ENCODE peak calls at places on chromosomes 6 and 20, in four cellular contexts. E, M, R and N are unnamed samples.

GRCh38 chr20:47304287-47304686 is 52.2 kb downstream of the ZMYND8 start:
- DNase-seq in E (no peak), M (no peak), R (no peak), N (no peak)

GRCh38 chr6:137210903-137211302 is 8.3 kb downstream of the IFNGR1 start:
- DNase-seq in E (no peak), M (no peak), R (no peak), N (no peak)

GRCh38 chr6:158796353-158796752 is 22.8 kb downstream of the EZR start:
- DNase-seq in E (no peak), M (no peak), R (no peak), N (no peak)

GRCh38 chr6:28353981-28354676 is 4.4 kb downstream of the ZKSCAN3 start:
- DNase-seq in E (no peak), M (no peak), R (no peak), N (peak)

GRCh38 chr20:60102665-60103210 is 144.5 kb downstream of the CDH26 start:
- DNase-seq in E (no peak), M (no peak), R (no peak), N (no peak)

GRCh38 chr20:14332796-14333345 is 4.5 kb downstream of the FLRT3 start:
- DNase-seq in E (no peak), M (no peak), R (no peak), N (no peak)

GRCh38 chr6:158031445-158032353 is 50.0 kb downstream of the SYNJ2 start:
- DNase-seq in E (no peak), M (no peak), R (no peak), N (peak)

GRCh38 chr6:147933201-147933600 is 409.4 kb upstream of the SASH1 start:
- DNase-seq in E (no peak), M (no peak), R (no peak), N (no peak)

GRCh38 chr6:106101466-106101865 is 15.3 kb downstream of the PRDM1 start:
- DNase-seq in E (no peak), M (no peak), R (no peak), N (no peak)

GRCh38 chr6:43966374-43966658 is 160.9 kb downstream of the MRPL14 start:
- DNase-seq in E (no peak), M (no peak), R (no peak), N (no peak)

GRCh38 chr6:102853249-102853955 is 1459.9 kb downstream of the GRIK2 start:
- DNase-seq in E (no peak), M (no peak), R (no peak), N (no peak)

GRCh38 chr6:132443206-132443605 is 41.9 kb upstream of the MOXD1 start:
- DNase-seq in E (no peak), M (no peak), R (no peak), N (no peak)

GRCh38 chr20:42406826-42407225 is 782.9 kb downstream of the PTPRT start:
- DNase-seq in E (no peak), M (no peak), R (no peak), N (no peak)

GRCh38 chr6:156396068-156396771 is 381.0 kb upstream of the ARID1B start:
- DNase-seq in E (no peak), M (no peak), R (peak), N (no peak)

GRCh38 chr6:31403283-31403989 is at the start of gene MICA:
- DNase-seq in E (peak), M (peak), R (no peak), N (peak)

GRCh38 chr20:55582498-55582897 is 422.8 kb downstream of the CBLN4 start:
- DNase-seq in E (no peak), M (no peak), R (no peak), N (no peak)

GRCh38 chr20:57280221-57280620 is 13.8 kb upstream of the BMP7 start:
- DNase-seq in E (no peak), M (no peak), R (no peak), N (no peak)

GRCh38 chr6:141956046-141956761 is 176.5 kb upstream of the GJE1 start:
- DNase-seq in E (no peak), M (no peak), R (no peak), N (no peak)

GRCh38 chr20:48731581-48731980 is 96.2 kb downstream of the PREX1 start:
- DNase-seq in E (no peak), M (no peak), R (no peak), N (no peak)

GRCh38 chr6:145457556-145457955 is 277.8 kb downstream of the EPM2A start:
- DNase-seq in E (no peak), M (no peak), R (no peak), N (no peak)

GRCh38 chr20:48823960-48824497 is 3.8 kb downstream of the PREX1 start:
- DNase-seq in E (no peak), M (no peak), R (peak), N (no peak)

GRCh38 chr20:709421-709820 is 33.8 kb upstream of the SCRT2 start:
- DNase-seq in E (no peak), M (no peak), R (no peak), N (peak)

GRCh38 chr6:6890400-6890858 is 217.3 kb upstream of the RREB1 start:
- DNase-seq in E (peak), M (no peak), R (no peak), N (peak)

GRCh38 chr6:44439270-44440045 is 52.0 kb downstream of the CDC5L start:
- DNase-seq in E (no peak), M (no peak), R (no peak), N (no peak)

GRCh38 chr20:62907377-62908317 is 18.7 kb downstream of the DIDO1 start:
- DNase-seq in E (peak), M (peak), R (no peak), N (peak)

GRCh38 chr6:36285187-36285612 is 15.3 kb downstream of the PNPLA1 start:
- DNase-seq in E (no peak), M (no peak), R (no peak), N (no peak)

GRCh38 chr6:145626857-145627256 is 108.5 kb downstream of the EPM2A start:
- DNase-seq in E (no peak), M (no peak), R (no peak), N (no peak)

GRCh38 chr6:54085047-54085446 is 26.2 kb upstream of the MLIP start:
- DNase-seq in E (no peak), M (no peak), R (no peak), N (no peak)

GRCh38 chr20:717271-717670 is 41.7 kb upstream of the SCRT2 start:
- DNase-seq in E (no peak), M (no peak), R (no peak), N (no peak)

GRCh38 chr20:62481441-62482135 is 5.8 kb upstream of the GATA5 start:
- DNase-seq in E (no peak), M (no peak), R (no peak), N (no peak)

GRCh38 chr20:44861547-44862006 is 23.9 kb upstream of the YWHAB start:
- DNase-seq in E (no peak), M (no peak), R (no peak), N (no peak)

GRCh38 chr6:144383336-144383735 is 98.2 kb downstream of the UTRN start:
- DNase-seq in E (no peak), M (no peak), R (no peak), N (no peak)

DNA sequence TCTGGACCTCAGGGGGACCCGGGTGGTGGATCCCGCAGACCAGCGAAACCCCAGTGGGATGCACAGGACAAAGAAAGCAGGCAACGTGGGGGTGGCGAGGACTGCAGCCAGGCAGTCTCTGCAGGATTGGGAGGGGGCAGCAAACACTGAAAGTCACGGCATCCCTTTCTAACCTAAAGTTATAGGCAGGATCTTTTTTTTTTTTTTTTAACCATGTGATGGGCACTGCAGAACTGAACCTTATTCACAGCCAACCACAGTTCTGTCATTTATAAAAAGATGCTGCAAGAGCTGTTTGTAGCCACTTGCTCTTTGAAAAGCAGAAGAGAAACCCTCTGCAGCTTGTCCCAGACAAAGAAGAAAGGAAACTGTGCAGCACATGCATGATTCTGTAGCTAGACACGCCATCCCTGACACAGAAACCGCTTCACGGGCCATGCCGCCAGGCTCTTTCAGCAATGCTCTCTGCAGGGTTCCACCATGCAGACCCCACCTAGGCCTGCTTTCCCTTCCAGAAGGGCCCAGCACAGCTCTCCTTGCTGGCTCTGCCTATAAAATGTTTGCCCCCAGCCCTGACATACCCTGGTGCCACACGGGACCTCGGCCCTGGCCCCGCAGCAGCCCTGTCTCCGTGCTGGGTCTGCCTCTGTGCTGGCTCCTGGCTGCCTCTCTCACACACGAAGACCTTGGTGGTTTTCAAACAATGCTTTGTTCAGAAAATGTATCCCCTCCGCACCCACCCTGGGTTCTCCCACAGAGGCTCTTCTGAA is 70.8 kb downstream of the PYGB start:
- DNase-seq in E (no peak), M (no peak), R (peak), N (no peak)
- TF ChIP-seq FOXK2 in E (no peak), M (no peak), R (no peak), N (no peak)

GRCh38 chr20:19274001-19274400 is 61.6 kb downstream of the SLC24A3 start:
- DNase-seq in E (no peak), M (no peak), R (no peak), N (no peak)

GRCh38 chr20:19271879-19272651 is 59.6 kb downstream of the SLC24A3 start:
- DNase-seq in E (no peak), M (no peak), R (no peak), N (no peak)

GRCh38 chr20:19265646-19266374 is 53.4 kb downstream of the SLC24A3 start:
- DNase-seq in E (no peak), M (peak), R (no peak), N (peak)

GRCh38 chr20:19272976-19273654 is 60.7 kb downstream of the SLC24A3 start:
- DNase-seq in E (no peak), M (no peak), R (no peak), N (no peak)

DNA sequence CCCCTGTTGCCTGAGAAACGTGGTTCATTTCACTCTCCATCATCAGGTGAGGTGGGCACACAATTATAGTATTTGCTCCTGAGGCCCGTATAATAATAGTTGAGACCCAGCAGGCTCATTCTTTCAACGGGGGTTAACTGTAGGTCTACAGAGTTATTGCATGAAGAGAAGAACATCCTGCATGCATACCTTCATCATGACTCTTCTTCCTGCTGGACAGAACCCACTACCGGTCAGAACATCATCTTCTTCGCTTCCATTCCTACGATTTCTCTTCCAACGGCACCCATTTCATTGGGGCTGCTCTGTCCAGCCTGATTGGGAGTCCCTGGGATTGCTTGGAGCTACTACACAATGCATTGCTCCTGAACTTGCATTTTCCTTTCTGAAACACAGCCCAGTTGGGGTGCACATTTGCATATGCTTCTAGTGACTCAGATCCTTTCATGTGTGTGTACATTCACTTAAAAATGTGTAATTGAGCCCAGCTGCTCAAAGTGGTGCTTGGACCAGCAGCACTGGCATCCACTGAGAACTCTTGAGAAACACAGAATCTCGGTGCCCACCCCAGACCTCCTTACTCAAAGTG is 57.4 kb downstream of the SLC24A3 start:
- DNase-seq in E (no peak), M (no peak), R (no peak), N (no peak)
- TF ChIP-seq FOXK2 in E (no peak), M (no peak), R (no peak), N (no peak)

DNA sequence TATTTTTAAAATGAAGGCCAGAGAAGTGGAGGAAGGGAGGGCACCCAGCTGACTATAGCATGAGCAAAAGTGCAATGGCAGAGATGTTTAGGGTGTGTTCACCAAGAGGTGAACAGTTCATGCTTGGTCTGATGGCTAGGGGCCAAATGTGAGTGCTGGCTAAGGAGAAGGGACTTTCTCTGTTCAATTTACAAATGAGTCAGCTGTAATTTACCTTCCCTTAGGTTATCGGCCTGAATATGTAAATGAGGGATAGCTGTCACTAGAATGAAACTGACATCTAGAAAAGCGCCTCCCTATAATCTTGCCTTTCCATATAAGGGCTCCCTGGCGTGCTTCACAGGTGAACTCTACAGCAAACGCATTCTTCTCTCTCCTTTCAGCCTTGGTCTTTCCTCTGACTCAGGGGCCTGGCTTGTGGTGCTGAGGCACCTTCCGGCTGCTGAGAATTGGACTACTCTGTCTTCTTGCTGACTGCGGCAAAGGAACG is 114.7 kb upstream of the BACH2 start:
- DNase-seq in E (no peak), M (no peak), R (peak), N (no peak)
- TF ChIP-seq FOXK2 in E (no peak), M (no peak), R (no peak), N (no peak)

DNA sequence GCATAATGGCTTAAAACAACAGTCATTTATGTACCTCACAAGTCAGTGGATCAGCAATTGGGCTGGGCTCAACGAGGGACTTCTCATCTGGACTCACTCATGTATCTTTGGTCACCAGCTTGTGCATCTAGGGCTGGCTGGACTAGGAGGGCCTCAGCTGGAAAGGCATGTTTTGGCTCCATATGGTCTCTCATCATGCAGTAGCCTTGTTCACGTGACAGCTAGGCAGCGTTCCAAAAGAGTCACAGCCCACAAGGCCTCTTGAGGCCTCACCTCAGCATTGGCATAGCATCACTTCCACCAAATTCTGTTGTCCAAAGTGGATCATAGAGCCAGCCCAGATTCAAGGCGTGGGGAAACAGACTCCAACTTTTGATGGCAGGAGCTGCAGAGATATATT is 110.1 kb downstream of the MAFB start:
- DNase-seq in E (no peak), M (no peak), R (no peak), N (no peak)
- TF ChIP-seq FOXK2 in E (no peak), M (no peak), R (no peak), N (no peak)

DNA sequence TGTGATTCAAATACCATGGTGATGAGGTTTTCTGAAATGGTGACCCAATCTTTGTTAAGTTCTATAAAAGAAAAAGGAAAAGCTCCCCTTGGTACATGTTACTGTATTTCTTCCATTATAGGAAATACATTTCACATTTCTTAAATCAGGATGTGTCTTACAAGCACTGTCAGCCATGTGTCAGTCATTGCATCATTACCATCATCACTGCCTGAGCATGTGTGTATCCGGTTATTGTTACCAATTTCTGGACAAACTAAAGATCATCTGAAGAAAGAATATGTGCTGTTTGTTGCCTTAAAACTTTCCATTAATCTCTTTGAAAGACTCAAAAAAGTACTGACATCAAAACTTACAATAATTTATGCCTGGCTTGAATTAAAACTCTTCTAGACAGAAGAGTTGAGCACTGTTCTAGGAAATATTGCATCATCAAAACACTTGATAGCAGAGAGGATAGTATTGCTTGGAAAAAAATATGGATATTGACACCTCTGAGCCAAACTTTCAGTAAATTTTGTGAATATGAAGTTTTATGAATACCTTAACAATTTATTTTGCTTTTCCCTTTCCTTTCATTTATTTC is 7.1 kb upstream of the TSPYL1 start:
- DNase-seq in E (no peak), M (no peak), R (no peak), N (no peak)
- TF ChIP-seq FOXK2 in E (no peak), M (no peak), R (no peak), N (no peak)